ENCODE peak calls at places on chromosomes 2 and 18, in eight cellular contexts. T is stomach, S is endothelial cell, K is GM10248, X is lower lobe of right lung, Z is MV-4-11, P is GM20000, I is Caki2. E is an unnamed sample.

GRCh38 chr2:223747392-223748042 is 89.9 kb downstream of the AP1S3 start:
- DNase-seq in T (no peak), K (no peak), X (no peak), I (no peak), S (no peak), P (no peak), Z (no peak), E (no peak)

GRCh38 chr2:232292395-232293154 is 86.0 kb upstream of the ALPP start:
- DNase-seq in T (peak), X (peak), S (peak), K (peak), I (peak), P (peak), Z (peak), E (no peak)

GRCh38 chr18:41499345-41499744 is 455.7 kb upstream of the PIK3C3 start:
- DNase-seq in I (no peak), S (no peak), P (no peak), Z (no peak), K (no peak), X (no peak), T (no peak), E (no peak)

GRCh38 chr2:68736086-68736485 is 1.5 kb downstream of the ARHGAP25 start:
- DNase-seq in Z (no peak), S (no peak), X (no peak), P (no peak), T (no peak), I (no peak), K (no peak), E (no peak)

GRCh38 chr2:99643824-99644787 is 154.3 kb upstream of the REV1 start:
- DNase-seq in I (no peak), S (no peak), T (no peak), X (no peak), P (no peak), Z (no peak), K (no peak), E (no peak)

GRCh38 chr2:237351046-237351445 is 62.9 kb downstream of the COL6A3 start:
- DNase-seq in Z (no peak), I (no peak), P (no peak), T (no peak), K (no peak), S (no peak), X (no peak), E (no peak)

GRCh38 chr2:127701651-127702394 is 526 bp downstream of the SFT2D3 start:
- DNase-seq in Z (peak), P (peak), X (peak), K (peak), I (peak), S (peak), T (peak), E (peak)

GRCh38 chr2:134398300-134398699 is 144.4 kb downstream of the MGAT5 start:
- DNase-seq in X (no peak), S (no peak), T (no peak), Z (no peak), P (no peak), I (no peak), K (no peak), E (no peak)

GRCh38 chr2:215540646-215541045 is 104.8 kb upstream of the FN1 start:
- DNase-seq in T (no peak), S (no peak), P (no peak), I (no peak), Z (no peak), K (no peak), X (no peak), E (no peak)

GRCh38 chr2:199956062-199956380 is 639 bp downstream of the MAIP1 start:
- DNase-seq in P (no peak), K (no peak), I (no peak), S (no peak), T (no peak), X (no peak), Z (no peak), E (no peak)

E was measured in uterus.